ENCODE peak calls at places on chromosome 13, in eight cellular contexts. One of them, this sample, is unnamed.

GRCh38 chr13:31167490-31167889 is 5.8 kb upstream of the HSPH1 start:
- DNase-seq in transverse colon: no peak
- DNase-seq in neural crest cell: no peak
- DNase-seq in EH: no peak
- DNase-seq in fibroblast of mammary gland: peak
- DNase-seq in GM20000: no peak
- DNase-seq in GM03348: no peak
- DNase-seq in lower lobe of right lung: no peak
- DNase-seq in this sample: peak

GRCh38 chr13:85900521-85900920 is 101.3 kb upstream of the SLITRK6 start:
- DNase-seq in transverse colon: no peak
- DNase-seq in neural crest cell: no peak
- DNase-seq in EH: no peak
- DNase-seq in fibroblast of mammary gland: no peak
- DNase-seq in GM20000: no peak
- DNase-seq in GM03348: no peak
- DNase-seq in lower lobe of right lung: no peak
- DNase-seq in this sample: no peak

GRCh38 chr13:47794963-47795362 is 206.1 kb downstream of the SUCLA2 start:
- DNase-seq in transverse colon: no peak
- DNase-seq in neural crest cell: no peak
- DNase-seq in EH: peak
- DNase-seq in fibroblast of mammary gland: peak
- DNase-seq in GM20000: no peak
- DNase-seq in GM03348: peak
- DNase-seq in lower lobe of right lung: no peak
- DNase-seq in this sample: peak

GRCh38 chr13:58085819-58086218 is 454.3 kb downstream of the PCDH17 start:
- DNase-seq in transverse colon: no peak
- DNase-seq in neural crest cell: no peak
- DNase-seq in EH: no peak
- DNase-seq in fibroblast of mammary gland: no peak
- DNase-seq in GM20000: no peak
- DNase-seq in GM03348: no peak
- DNase-seq in lower lobe of right lung: no peak
- DNase-seq in this sample: no peak

GRCh38 chr13:80329250-80329649 is 11.7 kb downstream of the SPRY2 start:
- DNase-seq in transverse colon: no peak
- DNase-seq in neural crest cell: no peak
- DNase-seq in EH: no peak
- DNase-seq in fibroblast of mammary gland: no peak
- DNase-seq in GM20000: no peak
- DNase-seq in GM03348: no peak
- DNase-seq in lower lobe of right lung: no peak
- DNase-seq in this sample: no peak

GRCh38 chr13:24075137-24075975 is 85.2 kb upstream of the SPATA13 start:
- DNase-seq in transverse colon: no peak
- DNase-seq in neural crest cell: no peak
- DNase-seq in EH: no peak
- DNase-seq in fibroblast of mammary gland: peak
- DNase-seq in GM20000: no peak
- DNase-seq in GM03348: no peak
- DNase-seq in lower lobe of right lung: no peak
- DNase-seq in this sample: no peak

GRCh38 chr13:77732287-77732686 is 34.8 kb downstream of the SLAIN1 start:
- DNase-seq in transverse colon: no peak
- DNase-seq in neural crest cell: no peak
- DNase-seq in EH: no peak
- DNase-seq in fibroblast of mammary gland: no peak
- DNase-seq in GM20000: no peak
- DNase-seq in GM03348: no peak
- DNase-seq in lower lobe of right lung: no peak
- DNase-seq in this sample: no peak

GRCh38 chr13:89930861-89931260 is 1416.6 kb upstream of the MIR17HG start:
- DNase-seq in transverse colon: no peak
- DNase-seq in neural crest cell: no peak
- DNase-seq in EH: no peak
- DNase-seq in fibroblast of mammary gland: no peak
- DNase-seq in GM20000: no peak
- DNase-seq in GM03348: no peak
- DNase-seq in lower lobe of right lung: no peak
- DNase-seq in this sample: no peak

GRCh38 chr13:32901994-32902780 is 114.0 kb upstream of the KL start:
- DNase-seq in transverse colon: no peak
- DNase-seq in neural crest cell: no peak
- DNase-seq in EH: peak
- DNase-seq in fibroblast of mammary gland: peak
- DNase-seq in GM20000: no peak
- DNase-seq in GM03348: no peak
- DNase-seq in lower lobe of right lung: no peak
- DNase-seq in this sample: no peak

GRCh38 chr13:43804461-43805070 is 17.8 kb upstream of the ENOX1 start:
- DNase-seq in transverse colon: no peak
- DNase-seq in neural crest cell: peak
- DNase-seq in EH: peak
- DNase-seq in fibroblast of mammary gland: peak
- DNase-seq in GM20000: peak
- DNase-seq in GM03348: peak
- DNase-seq in lower lobe of right lung: no peak
- DNase-seq in this sample: peak

GRCh38 chr13:112813552-112813951 is 123.7 kb downstream of the ATP11A start:
- DNase-seq in transverse colon: no peak
- DNase-seq in neural crest cell: no peak
- DNase-seq in EH: no peak
- DNase-seq in fibroblast of mammary gland: no peak
- DNase-seq in GM20000: no peak
- DNase-seq in GM03348: no peak
- DNase-seq in lower lobe of right lung: no peak
- DNase-seq in this sample: no peak

GRCh38 chr13:71244181-71244580 is 622.8 kb downstream of the DACH1 start:
- DNase-seq in transverse colon: no peak
- DNase-seq in neural crest cell: no peak
- DNase-seq in EH: no peak
- DNase-seq in fibroblast of mammary gland: no peak
- DNase-seq in GM20000: no peak
- DNase-seq in GM03348: no peak
- DNase-seq in lower lobe of right lung: no peak
- DNase-seq in this sample: no peak

GRCh38 chr13:36680918-36681317 is 7.1 kb downstream of the SERTM1 start:
- DNase-seq in transverse colon: no peak
- DNase-seq in neural crest cell: no peak
- DNase-seq in EH: no peak
- DNase-seq in fibroblast of mammary gland: peak
- DNase-seq in GM20000: no peak
- DNase-seq in GM03348: no peak
- DNase-seq in lower lobe of right lung: no peak
- DNase-seq in this sample: no peak

GRCh38 chr13:23391752-23392151 is 41.8 kb downstream of the SACS start:
- DNase-seq in transverse colon: no peak
- DNase-seq in neural crest cell: no peak
- DNase-seq in EH: peak
- DNase-seq in fibroblast of mammary gland: peak
- DNase-seq in GM20000: no peak
- DNase-seq in GM03348: peak
- DNase-seq in lower lobe of right lung: no peak
- DNase-seq in this sample: no peak

GRCh38 chr13:105655046-105655445 is 880.4 kb downstream of the EFNB2 start:
- DNase-seq in transverse colon: no peak
- DNase-seq in neural crest cell: no peak
- DNase-seq in EH: peak
- DNase-seq in fibroblast of mammary gland: peak
- DNase-seq in GM20000: no peak
- DNase-seq in GM03348: no peak
- DNase-seq in lower lobe of right lung: no peak
- DNase-seq in this sample: no peak

GRCh38 chr13:49436890-49437289 is 7.0 kb downstream of the CAB39L start:
- DNase-seq in transverse colon: no peak
- DNase-seq in neural crest cell: no peak
- DNase-seq in EH: peak
- DNase-seq in fibroblast of mammary gland: peak
- DNase-seq in GM20000: no peak
- DNase-seq in GM03348: peak
- DNase-seq in lower lobe of right lung: no peak
- DNase-seq in this sample: no peak

GRCh38 chr13:46062190-46062589 is 9.6 kb upstream of the ZC3H13 start:
- DNase-seq in transverse colon: no peak
- DNase-seq in neural crest cell: no peak
- DNase-seq in EH: peak
- DNase-seq in fibroblast of mammary gland: peak
- DNase-seq in GM20000: no peak
- DNase-seq in GM03348: no peak
- DNase-seq in lower lobe of right lung: no peak
- DNase-seq in this sample: no peak

GRCh38 chr13:97568850-97569249 is 134.9 kb downstream of the RAP2A start:
- DNase-seq in transverse colon: peak
- DNase-seq in neural crest cell: no peak
- DNase-seq in EH: no peak
- DNase-seq in fibroblast of mammary gland: no peak
- DNase-seq in GM20000: no peak
- DNase-seq in GM03348: no peak
- DNase-seq in lower lobe of right lung: no peak
- DNase-seq in this sample: no peak

GRCh38 chr13:25136872-25137623 is 35.0 kb downstream of the AMER2 start:
- DNase-seq in transverse colon: no peak
- DNase-seq in neural crest cell: no peak
- DNase-seq in EH: no peak
- DNase-seq in fibroblast of mammary gland: no peak
- DNase-seq in GM20000: no peak
- DNase-seq in GM03348: no peak
- DNase-seq in lower lobe of right lung: no peak
- DNase-seq in this sample: no peak

GRCh38 chr13:73248711-73249580 is 190.1 kb downstream of the KLF5 start:
- DNase-seq in transverse colon: no peak
- DNase-seq in neural crest cell: no peak
- DNase-seq in EH: peak
- DNase-seq in fibroblast of mammary gland: no peak
- DNase-seq in GM20000: no peak
- DNase-seq in GM03348: no peak
- DNase-seq in lower lobe of right lung: no peak
- DNase-seq in this sample: no peak

GRCh38 chr13:100434010-100434763 is 154.4 kb downstream of the GGACT start:
- DNase-seq in transverse colon: no peak
- DNase-seq in neural crest cell: no peak
- DNase-seq in EH: peak
- DNase-seq in fibroblast of mammary gland: peak
- DNase-seq in GM20000: peak
- DNase-seq in GM03348: peak
- DNase-seq in lower lobe of right lung: no peak
- DNase-seq in this sample: peak

GRCh38 chr13:50365683-50366391 is 350.6 kb downstream of the KCNRG start:
- DNase-seq in transverse colon: peak
- DNase-seq in neural crest cell: no peak
- DNase-seq in EH: no peak
- DNase-seq in fibroblast of mammary gland: no peak
- DNase-seq in GM20000: no peak
- DNase-seq in GM03348: no peak
- DNase-seq in lower lobe of right lung: peak
- DNase-seq in this sample: peak

GRCh38 chr13:74217816-74218215 is 83.6 kb upstream of the KLF12 start:
- DNase-seq in transverse colon: no peak
- DNase-seq in neural crest cell: no peak
- DNase-seq in EH: peak
- DNase-seq in fibroblast of mammary gland: no peak
- DNase-seq in GM20000: no peak
- DNase-seq in GM03348: peak
- DNase-seq in lower lobe of right lung: no peak
- DNase-seq in this sample: no peak

GRCh38 chr13:112733661-112734379 is 44.0 kb downstream of the ATP11A start:
- DNase-seq in transverse colon: no peak
- DNase-seq in neural crest cell: no peak
- DNase-seq in EH: peak
- DNase-seq in fibroblast of mammary gland: no peak
- DNase-seq in GM20000: no peak
- DNase-seq in GM03348: no peak
- DNase-seq in lower lobe of right lung: no peak
- DNase-seq in this sample: no peak

GRCh38 chr13:102400619-102401125 is 1.2 kb downstream of the FGF14 start:
- DNase-seq in transverse colon: no peak
- DNase-seq in neural crest cell: no peak
- DNase-seq in EH: no peak
- DNase-seq in fibroblast of mammary gland: peak
- DNase-seq in GM20000: no peak
- DNase-seq in GM03348: peak
- DNase-seq in lower lobe of right lung: peak
- DNase-seq in this sample: no peak

GRCh38 chr13:112703449-112703848 is 13.6 kb downstream of the ATP11A start:
- DNase-seq in transverse colon: no peak
- DNase-seq in neural crest cell: no peak
- DNase-seq in EH: no peak
- DNase-seq in fibroblast of mammary gland: no peak
- DNase-seq in GM20000: no peak
- DNase-seq in GM03348: no peak
- DNase-seq in lower lobe of right lung: no peak
- DNase-seq in this sample: no peak

This sample was measured in GM12865.